ENCODE peak calls at places on chromosomes 4 and X, in four cellular contexts. One of them, this sample, is unnamed.

GRCh38 chrX:72061091-72061490 is 70.6 kb downstream of the RTL5 start:
- DNase-seq in A549: no peak
- DNase-seq in GM23338: no peak
- DNase-seq in AG10803: peak
- DNase-seq in this sample: no peak

GRCh38 chr4:145804134-145804533 is 124.2 kb downstream of the C4orf51 start:
- DNase-seq in A549: peak
- DNase-seq in GM23338: no peak
- DNase-seq in AG10803: peak
- DNase-seq in this sample: peak

GRCh38 chrX:134377537-134377936 is 82.4 kb upstream of the HPRT1 start:
- DNase-seq in A549: peak
- DNase-seq in GM23338: no peak
- DNase-seq in AG10803: peak
- DNase-seq in this sample: peak

GRCh38 chrX:97847885-97848679 is 964.4 kb downstream of the RPA4 start:
- DNase-seq in A549: no peak
- DNase-seq in GM23338: no peak
- DNase-seq in AG10803: no peak
- DNase-seq in this sample: no peak

GRCh38 chr4:185183622-185184281 is 20.0 kb downstream of the CFAP97 start:
- DNase-seq in A549: peak
- DNase-seq in GM23338: peak
- DNase-seq in AG10803: peak
- DNase-seq in this sample: peak

GRCh38 chr4:129064717-129065116 is 28.6 kb downstream of the SCLT1 start:
- DNase-seq in A549: no peak
- DNase-seq in GM23338: no peak
- DNase-seq in AG10803: peak
- DNase-seq in this sample: peak

GRCh38 chr4:56981795-56982201 is 3.1 kb downstream of the POLR2B start:
- DNase-seq in A549: no peak
- DNase-seq in GM23338: no peak
- DNase-seq in AG10803: no peak
- DNase-seq in this sample: no peak

GRCh38 chrX:48737213-48737938 is 24.2 kb upstream of the GLOD5 start:
- DNase-seq in A549: peak
- DNase-seq in GM23338: peak
- DNase-seq in AG10803: peak
- DNase-seq in this sample: peak

GRCh38 chr4:53714377-53715140 is 123.3 kb upstream of the LNX1 start:
- DNase-seq in A549: no peak
- DNase-seq in GM23338: no peak
- DNase-seq in AG10803: peak
- DNase-seq in this sample: peak

GRCh38 chr4:25818293-25819240 is 44.2 kb downstream of the SEL1L3 start:
- DNase-seq in A549: no peak
- DNase-seq in GM23338: no peak
- DNase-seq in AG10803: peak
- DNase-seq in this sample: no peak

GRCh38 chr4:57426779-57427395 is 316.7 kb upstream of the IGFBP7 start:
- DNase-seq in A549: peak
- DNase-seq in GM23338: peak
- DNase-seq in AG10803: peak
- DNase-seq in this sample: peak

GRCh38 chrX:48083212-48083611 is 11.8 kb upstream of the ZNF630 start:
- DNase-seq in A549: peak
- DNase-seq in GM23338: peak
- DNase-seq in AG10803: peak
- DNase-seq in this sample: no peak

GRCh38 chr4:154120690-154121089 is 331.8 kb upstream of the SFRP2 start:
- DNase-seq in A549: no peak
- DNase-seq in GM23338: no peak
- DNase-seq in AG10803: peak
- DNase-seq in this sample: no peak

GRCh38 chr4:154124539-154125255 is 335.8 kb upstream of the SFRP2 start:
- DNase-seq in A549: no peak
- DNase-seq in GM23338: no peak
- DNase-seq in AG10803: peak
- DNase-seq in this sample: peak

GRCh38 chr4:154123897-154124296 is 335.0 kb upstream of the SFRP2 start:
- DNase-seq in A549: no peak
- DNase-seq in GM23338: no peak
- DNase-seq in AG10803: no peak
- DNase-seq in this sample: no peak

GRCh38 chr4:154120277-154120676 is 331.4 kb upstream of the SFRP2 start:
- DNase-seq in A549: no peak
- DNase-seq in GM23338: no peak
- DNase-seq in AG10803: peak
- DNase-seq in this sample: no peak

DNA sequence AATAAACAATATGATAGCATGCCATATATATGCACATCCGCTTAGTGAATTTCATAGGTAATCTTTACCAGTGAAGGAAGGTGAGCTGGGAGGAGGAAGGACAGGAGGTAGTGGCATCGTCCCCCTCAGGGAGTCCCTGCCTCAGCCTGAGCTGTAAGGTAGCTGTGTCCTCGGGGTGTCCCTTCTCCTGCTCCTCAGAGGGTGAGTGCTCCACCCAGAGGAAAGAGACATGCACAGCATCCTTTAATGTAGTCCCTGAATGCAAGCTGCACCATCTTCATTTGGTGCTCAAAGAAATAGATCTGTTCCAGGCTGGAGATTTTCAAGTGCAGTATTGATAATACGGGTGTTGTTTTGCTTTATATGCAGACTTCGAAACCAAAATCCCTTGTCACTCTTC is 330.4 kb upstream of the SFRP2 start:
- DNase-seq in A549: no peak
- DNase-seq in GM23338: peak
- DNase-seq in AG10803: peak
- DNase-seq in this sample: no peak
- TF ChIP-seq CTCF in A549: no peak
- TF ChIP-seq CTCF in GM23338: peak
- TF ChIP-seq CTCF in AG10803: peak
- TF ChIP-seq CTCF in this sample: no peak

GRCh38 chrX:36898301-36898700 is 109.9 kb upstream of the FAM47C start:
- DNase-seq in A549: peak
- DNase-seq in GM23338: peak
- DNase-seq in AG10803: peak
- DNase-seq in this sample: no peak
- TF ChIP-seq CTCF in A549: peak
- TF ChIP-seq CTCF in GM23338: peak
- TF ChIP-seq CTCF in AG10803: peak
- TF ChIP-seq CTCF in this sample: peak

GRCh38 chrX:10441464-10441863 is 178.9 kb downstream of the MID1 start:
- DNase-seq in A549: no peak
- DNase-seq in GM23338: peak
- DNase-seq in AG10803: no peak
- DNase-seq in this sample: no peak

GRCh38 chrX:10447577-10448214 is 172.7 kb downstream of the MID1 start:
- DNase-seq in A549: peak
- DNase-seq in GM23338: no peak
- DNase-seq in AG10803: peak
- DNase-seq in this sample: no peak

DNA sequence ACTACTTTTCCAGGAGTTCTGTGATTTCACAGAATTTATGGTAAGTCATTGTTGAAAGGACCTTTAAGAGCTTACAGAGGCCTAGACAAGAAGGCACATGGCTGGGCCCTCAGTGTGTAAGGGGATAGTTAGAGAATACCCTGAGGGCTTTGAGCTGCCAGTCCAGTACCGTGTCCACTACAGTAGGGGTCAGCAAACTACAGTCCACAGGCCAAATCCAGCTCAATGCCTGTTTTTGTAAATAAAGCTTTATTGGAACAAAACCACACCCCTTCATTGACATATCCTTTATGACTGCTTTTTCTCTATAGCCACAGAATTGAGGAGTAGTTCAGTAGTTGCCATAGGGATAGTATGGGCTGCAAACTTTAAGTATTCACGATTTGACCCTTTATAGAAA is 176.2 kb downstream of the MID1 start:
- DNase-seq in A549: peak
- DNase-seq in GM23338: peak
- DNase-seq in AG10803: no peak
- DNase-seq in this sample: no peak
- TF ChIP-seq CTCF in A549: no peak
- TF ChIP-seq CTCF in GM23338: no peak
- TF ChIP-seq CTCF in AG10803: no peak
- TF ChIP-seq CTCF in this sample: no peak

GRCh38 chrX:153495903-153496629 is 1.3 kb downstream of the BGN start:
- DNase-seq in A549: no peak
- DNase-seq in GM23338: no peak
- DNase-seq in AG10803: no peak
- DNase-seq in this sample: no peak
- TF ChIP-seq CTCF in A549: no peak
- TF ChIP-seq CTCF in GM23338: no peak
- TF ChIP-seq CTCF in AG10803: no peak
- TF ChIP-seq CTCF in this sample: no peak

GRCh38 chr4:1788254-1788973 is 4.7 kb upstream of the FGFR3 start:
- DNase-seq in A549: no peak
- DNase-seq in GM23338: no peak
- DNase-seq in AG10803: no peak
- DNase-seq in this sample: no peak

GRCh38 chr4:1784789-1785591 is 8.1 kb upstream of the FGFR3 start:
- DNase-seq in A549: no peak
- DNase-seq in GM23338: no peak
- DNase-seq in AG10803: no peak
- DNase-seq in this sample: no peak

GRCh38 chr4:1785592-1785991 is 7.5 kb upstream of the FGFR3 start:
- DNase-seq in A549: no peak
- DNase-seq in GM23338: no peak
- DNase-seq in AG10803: no peak
- DNase-seq in this sample: no peak

GRCh38 chr4:1787411-1788077 is 5.5 kb upstream of the FGFR3 start:
- DNase-seq in A549: no peak
- DNase-seq in GM23338: no peak
- DNase-seq in AG10803: no peak
- DNase-seq in this sample: no peak

DNA sequence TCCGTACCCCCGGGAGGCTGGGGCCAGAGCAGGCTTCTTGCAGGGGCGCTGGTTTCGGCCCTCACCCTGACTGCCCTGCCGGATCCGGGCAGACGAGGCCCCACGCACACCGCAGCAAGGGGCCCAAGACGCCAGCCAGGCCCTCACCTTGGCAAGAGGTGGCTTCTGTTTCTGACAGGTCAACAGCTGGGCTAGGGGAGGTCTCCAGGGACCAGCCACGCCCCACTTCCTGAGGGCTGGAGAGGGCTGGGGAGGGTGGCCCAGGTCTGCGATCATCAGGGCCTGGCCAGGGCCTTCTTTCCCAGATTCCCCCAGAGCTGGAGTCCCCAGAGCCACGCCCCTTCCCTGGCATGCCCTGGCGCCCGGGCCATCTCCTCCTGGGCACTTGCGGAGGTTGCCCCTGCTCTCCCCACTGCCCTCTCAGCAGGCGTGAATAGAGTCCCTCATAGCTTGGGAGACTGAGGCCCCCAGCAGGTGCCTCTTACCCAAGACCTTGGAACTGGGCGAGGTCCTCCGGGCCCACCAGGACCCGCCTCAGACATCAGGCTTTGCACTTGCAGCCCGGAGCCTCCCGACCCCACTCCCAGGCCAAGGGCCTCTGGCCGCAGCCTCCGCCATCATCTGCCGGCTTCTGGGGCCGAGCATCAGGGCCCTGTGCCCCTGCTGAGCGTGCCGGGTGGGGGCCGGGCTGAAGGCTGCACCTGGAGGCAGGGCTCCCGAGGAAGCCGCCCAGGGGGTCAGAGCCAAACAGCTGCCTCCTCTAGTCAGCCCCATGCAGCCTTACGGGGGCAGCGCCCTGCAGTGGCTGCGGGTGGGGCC is 6.3 kb upstream of the FGFR3 start:
- DNase-seq in A549: no peak
- DNase-seq in GM23338: no peak
- DNase-seq in AG10803: no peak
- DNase-seq in this sample: no peak
- TF ChIP-seq CTCF in A549: no peak
- TF ChIP-seq CTCF in GM23338: no peak
- TF ChIP-seq CTCF in AG10803: no peak
- TF ChIP-seq CTCF in this sample: no peak

GRCh38 chr4:16026155-16026761 is 57.6 kb downstream of the PROM1 start:
- DNase-seq in A549: peak
- DNase-seq in GM23338: peak
- DNase-seq in AG10803: peak
- DNase-seq in this sample: no peak
- TF ChIP-seq CTCF in A549: peak
- TF ChIP-seq CTCF in GM23338: peak
- TF ChIP-seq CTCF in AG10803: peak
- TF ChIP-seq CTCF in this sample: peak